ENCODE peak calls at places on chromosomes 5 and 9, in ten cellular contexts. W is heart right ventricle, H is tibial nerve, R is neural progenitor cell, T is PC-3, A is keratinocyte, L is fibroblast of lung, M is tibial artery, X is body of pancreas, B is adrenal gland. D is an unnamed sample.

GRCh38 chr5:159330131-159330530 is at the start of gene IL12B:
- DNase-seq in M (no peak), A (no peak), H (no peak), T (peak; percentile 25), W (no peak), R (no peak), B (peak; percentile 43), X (no peak), L (peak; percentile 64), D (peak; percentile 49)

GRCh38 chr9:129340427-129341196 is 162.6 kb upstream of the IER5L start:
- DNase-seq in T (no peak), M (no peak), X (no peak), L (peak; percentile 22), A (no peak), W (no peak), H (no peak), R (no peak), B (no peak), D (no peak)

GRCh38 chr9:138099803-138100598 is 222.4 kb downstream of the CACNA1B start:
- DNase-seq in L (no peak), B (no peak), W (no peak), M (no peak), A (no peak), T (no peak), H (no peak), R (no peak), X (no peak), D (no peak)

GRCh38 chr5:126129431-126129830 is 293.8 kb upstream of the GRAMD2B start:
- DNase-seq in H (no peak), X (no peak), M (no peak), R (no peak), L (no peak), B (no peak), T (no peak), A (no peak), W (no peak), D (no peak)

GRCh38 chr5:150672237-150672883 is 11.3 kb downstream of the MYOZ3 start:
- DNase-seq in T (peak; percentile 24), R (peak; percentile 65), M (peak; percentile 66), X (peak; percentile 39), L (peak; percentile 52), W (peak; percentile 59), A (peak; percentile 54), H (peak; percentile 54), B (peak; percentile 68), D (peak; percentile 65)

GRCh38 chr5:88236866-88237642 is 31.6 kb downstream of the TMEM161B start:
- DNase-seq in L (peak; percentile 64), T (peak; percentile 40), R (no peak), H (no peak), X (no peak), B (no peak), M (no peak), A (no peak), W (no peak), D (peak; percentile 15)

GRCh38 chr9:134494273-134494815 is 147.3 kb upstream of the COL5A1 start:
- DNase-seq in T (no peak), X (no peak), H (no peak), R (no peak), A (no peak), W (no peak), M (no peak), L (no peak), B (no peak), D (no peak)

GRCh38 chr5:180471866-180472265 is 22.3 kb upstream of the CNOT6 start:
- DNase-seq in W (no peak), R (no peak), M (no peak), B (no peak), H (no peak), X (no peak), A (no peak), T (no peak), L (no peak), D (no peak)

GRCh38 chr5:171269717-171270116 is 39.3 kb upstream of the TLX3 start:
- DNase-seq in B (no peak), R (no peak), M (no peak), L (peak; percentile 36), A (no peak), T (no peak), W (no peak), X (no peak), H (no peak), D (peak; percentile 30)

GRCh38 chr9:127370147-127370579 is 26.8 kb upstream of the SLC2A8 start:
- DNase-seq in X (no peak), T (no peak), A (no peak), H (no peak), M (no peak), R (no peak), W (no peak), B (no peak), L (no peak), D (no peak)

GRCh38 chr9:136568288-136569081 is 22.6 kb upstream of the NOTCH1 start:
- DNase-seq in X (no peak), T (no peak), M (no peak), L (no peak), H (no peak), R (no peak), W (no peak), A (no peak), B (no peak), D (no peak)

GRCh38 chr5:131795879-131796792 is 681 bp downstream of the FNIP1 start:
- DNase-seq in X (peak; percentile 76), A (no peak), R (peak; percentile 75), M (peak; percentile 78), B (peak; percentile 84), T (peak; percentile 41), L (peak; percentile 55), W (peak; percentile 73), H (peak; percentile 61), D (peak; percentile 75)

GRCh38 chr9:107274096-107274495 is 9.0 kb upstream of the RAD23B start:
- DNase-seq in W (no peak), M (no peak), A (no peak), R (no peak), T (no peak), B (no peak), L (no peak), H (no peak), X (no peak), D (no peak)

DNA sequence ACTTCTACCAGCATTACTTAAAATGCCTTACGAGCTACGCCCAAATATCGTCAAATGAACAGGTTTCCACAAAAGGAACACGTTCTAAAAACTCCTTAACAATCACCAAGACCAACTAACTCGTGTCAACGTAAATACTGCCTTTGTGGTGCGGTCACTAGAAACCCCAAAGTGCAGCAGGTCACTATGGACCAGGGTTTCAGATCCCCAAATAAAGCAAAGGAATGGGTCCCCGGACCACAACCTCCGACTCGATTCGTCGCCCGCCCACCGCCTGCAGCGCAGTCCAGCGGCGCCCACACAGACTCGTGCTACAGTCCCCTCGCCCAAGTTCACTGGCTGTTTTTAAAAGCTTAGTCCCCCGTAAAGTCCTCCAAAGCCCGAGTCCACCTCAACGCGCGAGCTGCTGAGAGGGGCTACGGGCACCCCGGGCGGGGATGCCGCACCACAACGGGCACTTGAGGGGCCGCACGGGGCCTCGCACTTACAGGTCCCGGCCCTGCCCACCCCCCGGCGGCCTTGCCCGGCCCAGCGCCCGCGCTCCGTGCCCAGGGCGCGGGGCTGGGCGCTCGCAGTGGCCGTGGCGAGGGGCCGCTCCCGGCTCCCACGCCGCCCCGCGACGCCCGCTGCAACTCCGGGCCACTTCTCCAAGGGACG is 1.1 kb downstream of the NFIB start:
- DNase-seq in M (peak; percentile 30), L (peak; percentile 55), H (no peak), W (no peak), A (no peak), X (peak; percentile 39), R (peak; percentile 44), B (peak; percentile 33), T (peak; percentile 22), D (no peak)
- H3K27ac ChIP-seq in M (peak overlapping the region; percentile 100), L (peak overlapping the region; percentile 86), H (peak overlapping the region; percentile 95), W (peak overlapping the region; percentile 98), A (peak overlapping the region; percentile 92), X (peak overlapping the region; percentile 99), R (no peak overlapping the region), B (peak overlapping the region; percentile 96), T (peak overlapping the region; percentile 83), D (peak overlapping the region; percentile 100)

GRCh38 chr5:91494447-91495001 is 111.4 kb upstream of the ARRDC3 start:
- DNase-seq in T (no peak), H (no peak), R (peak; percentile 40), B (no peak), X (no peak), M (no peak), W (no peak), L (no peak), A (no peak), D (no peak)

GRCh38 chr5:91487420-91487819 is 104.3 kb upstream of the ARRDC3 start:
- DNase-seq in R (peak; percentile 87), H (no peak), X (no peak), M (no peak), A (no peak), W (no peak), B (no peak), T (no peak), L (no peak), D (no peak)

GRCh38 chr5:91491229-91491628 is 108.1 kb upstream of the ARRDC3 start:
- DNase-seq in A (no peak), L (no peak), M (no peak), H (no peak), R (no peak), W (no peak), T (no peak), B (no peak), X (no peak), D (no peak)

GRCh38 chr5:91486638-91487037 is 103.5 kb upstream of the ARRDC3 start:
- DNase-seq in A (no peak), T (peak; percentile 78), H (no peak), X (no peak), L (peak; percentile 25), M (no peak), W (no peak), R (no peak), B (no peak), D (peak; percentile 46)

GRCh38 chr5:91490340-91490739 is 107.2 kb upstream of the ARRDC3 start:
- DNase-seq in R (no peak), W (no peak), L (no peak), H (no peak), T (no peak), A (no peak), B (no peak), M (no peak), X (no peak), D (no peak)
- TF ChIP-seq CTCF in R (no peak), W (no peak), L (no peak), H (no peak), T (no peak), A (no peak), B (no peak), M (no peak), X (no peak), D (no peak)

GRCh38 chr5:123007771-123008170 is 28.8 kb downstream of the PPIC start:
- DNase-seq in H (no peak), W (no peak), M (no peak), B (no peak), A (no peak), T (no peak), L (no peak), X (no peak), R (no peak), D (no peak)
- H3K27ac ChIP-seq in H (no peak overlapping the region), W (no peak overlapping the region), M (no peak overlapping the region), B (no peak overlapping the region), A (no peak overlapping the region), T (no peak overlapping the region), L (no peak overlapping the region), X (no peak overlapping the region), R (no peak overlapping the region), D (no peak overlapping the region)

DNA sequence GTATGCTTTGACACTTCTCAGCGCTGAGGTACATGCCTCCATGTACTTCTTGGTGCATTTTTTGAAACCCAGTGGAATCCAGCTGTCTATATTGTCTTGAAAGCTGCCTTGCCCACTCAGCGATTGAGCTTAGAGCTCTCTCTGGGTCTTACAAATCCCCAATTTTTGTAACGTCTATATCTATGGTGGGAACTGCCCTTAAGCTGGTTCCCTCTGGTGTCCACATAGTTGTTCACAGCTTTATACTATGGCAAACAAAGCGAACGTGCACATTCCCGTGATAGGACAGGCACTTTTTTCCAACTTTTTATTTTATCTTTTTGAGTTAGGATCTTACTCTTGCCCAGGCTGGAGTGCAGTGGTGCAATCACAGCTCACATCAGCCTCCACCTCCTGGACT is 20.9 kb downstream of the CDHR2 start:
- DNase-seq in A (no peak), R (no peak), M (no peak), X (no peak), L (peak; percentile 11), T (peak; percentile 15), B (no peak), H (no peak), W (no peak), D (no peak)
- TF ChIP-seq CTCF in A (peak; percentile 16), R (no peak), M (no peak), X (no peak), L (peak; percentile 24), T (peak; percentile 43), B (no peak), H (no peak), W (no peak), D (no peak)

D was measured in RWPE1.